ENCODE peak calls at places on chromosome 14, in four cellular contexts. D, A, B and T are unnamed samples.

GRCh38 chr14:65631040-65631439 is 218.5 kb downstream of the FUT8 start:
- DNase-seq in D (no peak), A (no peak), B (no peak), T (no peak)

GRCh38 chr14:87108726-87109125 is 884.3 kb downstream of the GALC start:
- DNase-seq in D (no peak), A (no peak), B (no peak), T (peak; percentile 2)

GRCh38 chr14:33897382-33897781 is 53.5 kb downstream of the EGLN3 start:
- DNase-seq in D (no peak), A (no peak), B (no peak), T (no peak)

GRCh38 chr14:61152851-61153364 is 128.2 kb downstream of the TMEM30B start:
- DNase-seq in D (no peak), A (no peak), B (peak; percentile 85), T (no peak)

GRCh38 chr14:87148655-87149054 is 844.3 kb downstream of the GALC start:
- DNase-seq in D (no peak), A (no peak), B (no peak), T (no peak)

GRCh38 chr14:78074546-78074945 is 95.6 kb upstream of the NRXN3 start:
- DNase-seq in D (no peak), A (peak; percentile 45), B (no peak), T (no peak)

GRCh38 chr14:85333313-85333712 is 196.6 kb upstream of the FLRT2 start:
- DNase-seq in D (no peak), A (no peak), B (no peak), T (no peak)

GRCh38 chr14:95156153-95156764 is 1.1 kb downstream of the DICER1 start:
- DNase-seq in D (no peak), A (no peak), B (peak; percentile 12), T (no peak)

GRCh38 chr14:36313206-36313605 is 7.2 kb downstream of the MBIP start:
- DNase-seq in D (no peak), A (no peak), B (no peak), T (no peak)

GRCh38 chr14:74792249-74793039 is 29.3 kb downstream of the YLPM1 start:
- DNase-seq in D (no peak), A (no peak), B (no peak), T (no peak)

GRCh38 chr14:91352101-91352500 is 65.5 kb downstream of the CCDC88C start:
- DNase-seq in D (no peak), A (peak; percentile 75), B (no peak), T (no peak)

GRCh38 chr14:23300687-23301223 is 1.9 kb downstream of the PPP1R3E start:
- DNase-seq in D (no peak), A (peak; percentile 79), B (peak; percentile 6), T (no peak)

GRCh38 chr14:54651649-54652048 is 84.7 kb downstream of the SAMD4A start:
- DNase-seq in D (no peak), A (no peak), B (no peak), T (no peak)

GRCh38 chr14:88168498-88169165 is 154.4 kb downstream of the KCNK10 start:
- DNase-seq in D (no peak), A (peak; percentile 44), B (no peak), T (no peak)

GRCh38 chr14:105711058-105711620 is 184.8 kb downstream of the TMEM121 start:
- DNase-seq in D (no peak), A (no peak), B (no peak), T (no peak)

GRCh38 chr14:105419055-105419304 is 647 bp upstream of the MTA1 start:
- DNase-seq in D (no peak), A (no peak), B (no peak), T (no peak)

GRCh38 chr14:99718031-99718810 is 34.1 kb downstream of the CYP46A1 start:
- DNase-seq in D (no peak), A (no peak), B (no peak), T (no peak)

GRCh38 chr14:49615776-49616175 is 4.7 kb downstream of the RPL36AL start:
- DNase-seq in D (no peak), A (no peak), B (no peak), T (no peak)

GRCh38 chr14:69242311-69243224 is 17.4 kb upstream of the GALNT16 start:
- DNase-seq in D (no peak), A (no peak), B (peak; percentile 93), T (peak; percentile 50)

GRCh38 chr14:100822921-100823320 is 3.0 kb upstream of the MEG3 start:
- DNase-seq in D (no peak), A (peak; percentile 37), B (no peak), T (no peak)

GRCh38 chr14:79837699-79838098 is 373.6 kb downstream of the DIO2 start:
- DNase-seq in D (no peak), A (no peak), B (no peak), T (no peak)

GRCh38 chr14:70317969-70318634 is 41.4 kb downstream of the COX16 start:
- DNase-seq in D (peak; percentile 25), A (no peak), B (peak; percentile 84), T (peak; percentile 4)

GRCh38 chr14:106459971-106460730 is 933.8 kb downstream of the TMEM121 start:
- DNase-seq in D (no peak), A (peak; percentile 37), B (no peak), T (no peak)